ENCODE peak calls at places on chromosomes 5 and 9, in eight cellular contexts. K is activated gamma-delta T cell treated with Interleukin-2 at 50 U/mL for 16 hours; C is lower lobe of right lung; D is stimulated activated CD4-positive, alpha-beta T cell treated with anti-CD3 and anti-CD28 coated beads, Interleukin-4, amount 100 ng/mL, for 24 hours; V is caudate nucleus; A is renal cortical epithelial cell; Z is H7; J is T-helper 2 cell. U is an unnamed sample.

GRCh38 chr5:139749242-139749641 is 46.4 kb upstream of the PSD2 start:
- DNase-seq in K (no peak), C (no peak), D (no peak), V (no peak), A (no peak), Z (no peak), J (no peak), U (no peak)

GRCh38 chr9:119898316-119898715 is 529.1 kb upstream of the BRINP1 start:
- DNase-seq in K (no peak), C (no peak), D (no peak), V (no peak), A (no peak), Z (no peak), J (no peak), U (no peak)

GRCh38 chr5:135887881-135888614 is 7.6 kb downstream of the IL9 start:
- DNase-seq in K (no peak), C (no peak), D (no peak), V (no peak), A (peak), Z (peak), J (no peak), U (no peak)

GRCh38 chr5:64144429-64145215 is 21.0 kb upstream of the RNF180 start:
- DNase-seq in K (no peak), C (no peak), D (no peak), V (no peak), A (peak), Z (no peak), J (no peak), U (no peak)

GRCh38 chr5:158212915-158213314 is 354.0 kb upstream of the CLINT1 start:
- DNase-seq in K (no peak), C (peak), D (no peak), V (no peak), A (no peak), Z (peak), J (no peak), U (no peak)

GRCh38 chr5:117732264-117732663 is 1157.6 kb upstream of the SEMA6A start:
- DNase-seq in K (no peak), C (no peak), D (no peak), V (no peak), A (no peak), Z (no peak), J (no peak), U (no peak)

GRCh38 chr9:37100750-37101149 is 19.6 kb upstream of the ZCCHC7 start:
- DNase-seq in K (no peak), C (no peak), D (no peak), V (no peak), A (no peak), Z (no peak), J (no peak), U (no peak)

GRCh38 chr5:6419340-6419852 is 29.3 kb upstream of the UBE2QL1 start:
- DNase-seq in K (no peak), C (no peak), D (no peak), V (no peak), A (no peak), Z (no peak), J (no peak), U (no peak)

GRCh38 chr5:134649163-134649916 is 755 bp downstream of the SEC24A start:
- DNase-seq in K (peak), C (peak), D (peak), V (no peak), A (no peak), Z (peak), J (no peak), U (no peak)

GRCh38 chr9:116365056-116365471 is 211.5 kb downstream of the PAPPA start:
- DNase-seq in K (no peak), C (no peak), D (no peak), V (no peak), A (peak), Z (peak), J (no peak), U (no peak)

U was measured in hippocampal formation.